ENCODE peak calls at places on chromosomes 3 and 15, in eight cellular contexts. Q is spleen, T is prostate gland, D is A549, N is HepG2, E is uterus, F is GM12891, M is heart left ventricle. R is an unnamed sample.

GRCh38 chr3:47227678-47228077 is 54.9 kb downstream of the KIF9 start:
- DNase-seq in Q (peak; percentile 77), E (no peak), M (no peak), T (no peak), F (no peak), N (no peak), D (no peak), R (no peak)

GRCh38 chr3:7710284-7710683 is 791.3 kb upstream of the LMCD1 start:
- DNase-seq in E (no peak), D (no peak), Q (no peak), M (no peak), T (no peak), F (no peak), N (no peak), R (no peak)

GRCh38 chr3:172370434-172370833 is 77.8 kb downstream of the GHSR start:
- DNase-seq in M (no peak), N (no peak), F (no peak), E (no peak), D (no peak), Q (no peak), T (peak; percentile 47), R (no peak)

GRCh38 chr3:153379516-153379915 is 217.5 kb downstream of the RAP2B start:
- DNase-seq in D (no peak), T (no peak), F (no peak), Q (no peak), N (no peak), E (no peak), M (no peak), R (no peak)

GRCh38 chr15:26260517-26261133 is 397.5 kb upstream of the ATP10A start:
- DNase-seq in E (no peak), D (peak; percentile 31), F (peak; percentile 16), T (peak; percentile 16), M (no peak), N (peak; percentile 1), Q (no peak), R (no peak)

GRCh38 chr15:38540516-38540915 is 24.1 kb downstream of the RASGRP1 start:
- DNase-seq in E (no peak), M (no peak), F (no peak), D (no peak), T (no peak), Q (no peak), N (no peak), R (no peak)

GRCh38 chr3:122074621-122075265 is 19.6 kb downstream of the CD86 start:
- DNase-seq in M (peak; percentile 73), T (no peak), N (no peak), F (no peak), D (no peak), E (no peak), Q (peak; percentile 76), R (no peak)

GRCh38 chr15:67879440-67880129 is 39.7 kb upstream of the RNU6-1 start:
- DNase-seq in T (no peak), Q (no peak), D (no peak), M (no peak), E (no peak), N (no peak), F (no peak), R (no peak)

GRCh38 chr15:62447742-62448141 is 282.7 kb upstream of the C2CD4B start:
- DNase-seq in D (no peak), E (no peak), M (peak; percentile 39), T (no peak), N (no peak), F (no peak), Q (no peak), R (no peak)

GRCh38 chr15:81011593-81011992 is 10.9 kb downstream of the TLNRD1 start:
- DNase-seq in D (no peak), Q (no peak), F (no peak), T (no peak), M (no peak), N (no peak), E (no peak), R (no peak)

GRCh38 chr15:80210612-80211554 is 41.1 kb downstream of the CTXND1 start:
- DNase-seq in Q (no peak), M (no peak), N (no peak), E (no peak), D (no peak), T (no peak), F (no peak), R (no peak)

GRCh38 chr3:184742676-184743135 is 30.8 kb upstream of the MAGEF1 start:
- DNase-seq in T (peak; percentile 53), N (no peak), F (no peak), E (peak; percentile 5), M (no peak), D (no peak), Q (no peak), R (no peak)

GRCh38 chr15:83365370-83365938 is 81.0 kb upstream of the BNC1 start:
- DNase-seq in N (no peak), D (peak; percentile 32), F (no peak), M (peak; percentile 46), E (peak; percentile 27), T (no peak), Q (no peak), R (peak; percentile 32)

GRCh38 chr3:36679384-36680200 is 84.8 kb downstream of the DCLK3 start:
- DNase-seq in Q (no peak), D (peak; percentile 46), M (no peak), T (no peak), F (no peak), E (no peak), N (no peak), R (no peak)

GRCh38 chr3:147313513-147313912 is 92.8 kb downstream of the ZIC4 start:
- DNase-seq in F (no peak), Q (no peak), M (no peak), D (no peak), E (no peak), N (no peak), T (no peak), R (no peak)

GRCh38 chr3:81249540-81250029 is 511.9 kb downstream of the GBE1 start:
- DNase-seq in F (no peak), E (no peak), N (peak; percentile 97), D (peak; percentile 63), M (no peak), Q (no peak), T (no peak), R (no peak)

GRCh38 chr3:179563298-179563934 is 690 bp downstream of the ACTL6A start:
- DNase-seq in D (peak; percentile 80), N (peak; percentile 70), Q (peak; percentile 91), M (peak; percentile 62), E (peak; percentile 51), T (peak; percentile 43), F (peak; percentile 41), R (peak; percentile 58)

GRCh38 chr3:179558742-179559364 is 3.9 kb upstream of the ACTL6A start:
- DNase-seq in E (peak; percentile 50), T (peak; percentile 43), N (peak; percentile 48), Q (peak; percentile 81), M (peak; percentile 62), D (peak; percentile 68), F (no peak), R (peak; percentile 42)

GRCh38 chr3:179560791-179561190 is 1.9 kb upstream of the ACTL6A start:
- DNase-seq in M (no peak), T (no peak), Q (no peak), N (no peak), D (no peak), F (no peak), E (no peak), R (no peak)

GRCh38 chr3:179565496-179565895 is 2.8 kb downstream of the ACTL6A start:
- DNase-seq in F (no peak), E (no peak), D (no peak), Q (no peak), T (no peak), M (no peak), N (no peak), R (no peak)

DNA sequence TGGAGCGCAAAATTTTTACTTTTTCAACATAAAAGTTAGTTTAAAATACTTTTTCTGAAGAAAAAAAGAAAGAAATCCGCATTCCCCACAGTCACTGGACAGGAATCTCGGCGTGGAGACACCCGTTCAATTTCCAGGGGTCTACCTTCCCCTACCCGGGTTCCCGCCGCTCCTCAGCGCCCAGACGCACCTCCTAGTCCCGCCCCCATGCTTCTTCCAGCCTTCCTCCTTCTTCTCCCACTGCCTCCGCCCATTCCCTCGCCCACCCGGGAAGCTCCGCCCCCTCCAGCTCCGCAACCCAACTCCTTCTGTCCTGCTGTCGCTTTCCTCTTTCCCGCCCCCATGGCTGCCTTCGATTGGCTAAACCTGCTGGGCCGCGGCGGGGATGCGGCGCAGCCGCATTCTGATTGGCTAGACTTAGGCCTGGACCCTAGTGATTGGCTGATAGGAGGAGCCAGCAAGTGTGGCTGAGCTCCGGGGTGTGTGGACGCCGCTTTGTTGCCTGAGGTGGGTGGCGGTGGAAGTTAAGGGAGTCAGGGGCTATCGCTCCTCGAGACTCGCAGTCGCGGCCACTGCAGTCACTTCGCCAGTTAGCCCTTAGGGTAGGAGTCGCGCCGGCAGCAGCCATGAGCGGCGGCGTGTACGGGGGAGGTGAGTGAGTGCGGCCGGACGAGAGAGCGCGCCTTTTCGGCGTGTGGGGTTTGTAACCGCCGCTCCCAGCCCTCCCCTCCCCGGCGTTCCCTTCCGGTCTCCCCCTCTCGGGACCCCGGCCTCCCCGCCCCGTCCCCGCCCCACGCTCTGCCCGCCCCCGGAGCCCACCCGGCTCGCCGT is at the start of gene ACTL6A:
- DNase-seq in D (peak; percentile 98), M (peak; percentile 100), N (peak; percentile 98), F (peak; percentile 93), T (peak; percentile 100), E (peak; percentile 100), Q (peak; percentile 99), R (peak; percentile 97)
- TF ChIP-seq POLR2A in D (peak; percentile 80), M (no peak), N (peak; percentile 89), F (peak; percentile 88), T (peak; percentile 46), E (peak; percentile 68), Q (no peak), R (peak; percentile 90)

GRCh38 chr3:149086232-149086988 is at the start of gene HLTF:
- DNase-seq in Q (peak; percentile 94), F (peak; percentile 74), E (peak; percentile 93), M (peak; percentile 97), T (peak; percentile 91), D (peak; percentile 98), N (peak; percentile 92), R (peak; percentile 89)
- TF ChIP-seq POLR2A in Q (no peak), F (no peak), E (peak; percentile 64), M (no peak), T (peak; percentile 48), D (peak; percentile 62), N (peak; percentile 40), R (peak; percentile 69)

GRCh38 chr15:41933771-41934170 is 38.6 kb downstream of the EHD4 start:
- DNase-seq in N (no peak), Q (no peak), M (no peak), D (peak; percentile 47), E (no peak), T (no peak), F (no peak), R (peak; percentile 64)
- TF ChIP-seq POLR2A in N (no peak), Q (no peak), M (no peak), D (no peak), E (no peak), T (no peak), F (no peak), R (no peak)

DNA sequence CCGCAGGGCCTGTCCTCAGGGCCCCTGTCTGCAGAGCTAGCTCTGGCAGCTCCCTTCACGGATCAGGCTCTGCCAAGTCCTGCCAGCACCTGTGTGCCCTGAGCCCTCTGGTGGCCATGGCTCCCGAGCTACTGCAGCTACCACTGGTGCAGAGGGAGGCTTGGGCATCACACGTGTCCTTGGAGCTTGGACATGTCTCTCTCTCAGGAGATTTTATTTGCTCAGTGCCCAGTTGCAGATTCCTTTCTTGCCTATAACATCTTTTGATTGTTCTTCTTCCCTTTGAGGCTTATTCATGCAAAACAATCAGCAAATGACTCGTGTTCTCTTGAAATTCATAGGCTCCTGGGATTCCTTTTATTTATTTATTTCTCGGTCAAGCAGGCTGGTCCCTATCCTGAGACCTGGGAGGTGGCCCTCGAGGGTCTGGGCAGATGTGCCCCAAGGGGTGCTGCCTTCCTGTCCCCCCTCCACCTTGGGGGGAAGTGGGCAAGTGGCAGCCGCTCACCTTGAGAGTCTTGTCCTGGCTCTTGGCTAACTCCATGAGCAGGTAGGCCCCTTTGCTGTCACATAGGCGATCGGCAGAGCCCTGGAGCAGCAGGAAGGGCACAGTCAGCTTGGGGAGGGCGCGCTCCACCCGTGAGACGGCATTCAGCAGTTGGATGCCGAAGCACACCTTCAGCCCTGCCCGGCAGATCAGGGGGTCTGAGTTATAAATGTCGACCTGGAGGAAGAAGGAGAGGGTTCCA is 21.9 kb downstream of the ABTB1 start:
- DNase-seq in N (peak; percentile 57), T (peak; percentile 82), M (peak; percentile 88), Q (peak; percentile 90), D (peak; percentile 85), E (no peak), F (no peak), R (no peak)
- TF ChIP-seq POLR2A in N (no peak), T (no peak), M (no peak), Q (no peak), D (no peak), E (no peak), F (no peak), R (no peak)